ENCODE peak calls at places on chromosome 18, in ten cellular contexts. H is body of pancreas; G is BJ; P is cardiac muscle cell; M is left ventricle myocardium inferior; N is AG04450; F is suprapubic skin; K is BE2C; R is CD8-positive, alpha-beta memory T cell; Y is tibial nerve. O is an unnamed sample. For H3K27me3, the result is how much of the 10 kb centered on the place peaks cover.

GRCh38 chr18:29457316-29457715 is 1280.4 kb upstream of the CDH2 start:
- DNase-seq in H (no peak), G (no peak), P (no peak), M (no peak), N (no peak), F (no peak), K (no peak), R (no peak), Y (no peak), O (no peak)

GRCh38 chr18:76521367-76521766 is 26.3 kb upstream of the ZNF516 start:
- DNase-seq in H (no peak), G (no peak), P (no peak), M (no peak), N (no peak), F (no peak), K (no peak), R (no peak), Y (no peak), O (no peak)

GRCh38 chr18:48006415-48007175 is 76.1 kb upstream of the SMAD2 start:
- DNase-seq in H (no peak), G (no peak), P (no peak), M (no peak), N (no peak), F (no peak), K (no peak), R (no peak), Y (no peak), O (no peak)

GRCh38 chr18:80129672-80130367 is 20.8 kb downstream of the ADNP2 start:
- DNase-seq in H (no peak), G (no peak), P (no peak), M (no peak), N (no peak), F (no peak), K (no peak), R (no peak), Y (no peak), O (no peak)

GRCh38 chr18:54561864-54562263 is 29.2 kb upstream of the DYNAP start:
- DNase-seq in H (no peak), G (no peak), P (no peak), M (no peak), N (no peak), F (no peak), K (no peak), R (no peak), Y (no peak), O (no peak)

GRCh38 chr18:61606759-61607158 is 273.5 kb downstream of the CDH20 start:
- DNase-seq in H (peak), G (peak), P (peak), M (peak), N (peak), F (peak), K (no peak), R (no peak), Y (peak), O (peak)

GRCh38 chr18:48948112-48949050 is 2.4 kb downstream of the SMAD7 start:
- DNase-seq in H (peak), G (no peak), P (peak), M (no peak), N (no peak), F (no peak), K (peak), R (peak), Y (no peak), O (no peak)

GRCh38 chr18:13136056-13136688 is 82.4 kb upstream of the LDLRAD4 start:
- DNase-seq in H (no peak), G (no peak), P (no peak), M (no peak), N (no peak), F (no peak), K (no peak), R (peak), Y (no peak), O (no peak)

GRCh38 chr18:44758821-44759624 is 78.3 kb downstream of the SETBP1 start:
- DNase-seq in H (no peak), G (no peak), P (no peak), M (no peak), N (no peak), F (no peak), K (no peak), R (peak), Y (no peak), O (no peak)

GRCh38 chr18:26298107-26298506 is 71.9 kb downstream of the TAF4B start:
- DNase-seq in H (no peak), G (no peak), P (no peak), M (no peak), N (no peak), F (no peak), K (no peak), R (no peak), Y (no peak), O (no peak)

GRCh38 chr18:75211002-75211621 is 515 bp downstream of the TSHZ1 start:
- DNase-seq in H (no peak), G (no peak), P (peak), M (no peak), N (no peak), F (no peak), K (no peak), R (peak), Y (no peak), O (no peak)

GRCh38 chr18:7224198-7224597 is 6.7 kb upstream of the LRRC30 start:
- DNase-seq in H (no peak), G (no peak), P (no peak), M (no peak), N (no peak), F (no peak), K (no peak), R (no peak), Y (no peak), O (no peak)

GRCh38 chr18:80046961-80047541 is 12.8 kb downstream of the RBFA start:
- DNase-seq in H (no peak), G (no peak), P (no peak), M (no peak), N (no peak), F (no peak), K (peak), R (no peak), Y (no peak), O (no peak)

GRCh38 chr18:28890796-28891195 is 713.9 kb upstream of the CDH2 start:
- DNase-seq in H (no peak), G (no peak), P (no peak), M (no peak), N (no peak), F (no peak), K (no peak), R (no peak), Y (no peak), O (no peak)

GRCh38 chr18:9184998-9185613 is 48.5 kb downstream of the ANKRD12 start:
- DNase-seq in H (no peak), G (no peak), P (no peak), M (no peak), N (no peak), F (no peak), K (no peak), R (no peak), Y (no peak), O (no peak)

GRCh38 chr18:13316066-13316465 is 97.5 kb downstream of the LDLRAD4 start:
- DNase-seq in H (no peak), G (no peak), P (no peak), M (no peak), N (no peak), F (no peak), K (no peak), R (no peak), Y (no peak), O (no peak)

GRCh38 chr18:44651453-44651852 is 29.2 kb upstream of the SETBP1 start:
- DNase-seq in H (no peak), G (peak), P (peak), M (no peak), N (no peak), F (no peak), K (no peak), R (no peak), Y (no peak), O (no peak)

GRCh38 chr18:49630246-49630699 is 68.4 kb downstream of the LIPG start:
- DNase-seq in H (peak), G (no peak), P (peak), M (no peak), N (no peak), F (no peak), K (no peak), R (no peak), Y (no peak), O (no peak)

GRCh38 chr18:73503326-73503725 is 635.5 kb upstream of the NETO1 start:
- DNase-seq in H (no peak), G (no peak), P (no peak), M (no peak), N (no peak), F (no peak), K (no peak), R (no peak), Y (no peak), O (no peak)

GRCh38 chr18:12747530-12748315 is 44.9 kb downstream of the PSMG2 start:
- DNase-seq in H (no peak), G (no peak), P (peak), M (no peak), N (no peak), F (no peak), K (no peak), R (no peak), Y (no peak), O (no peak)

GRCh38 chr18:576924-577323 is 3.3 kb upstream of the CETN1 start:
- DNase-seq in H (no peak), G (no peak), P (no peak), M (no peak), N (no peak), F (no peak), K (no peak), R (no peak), Y (no peak), O (no peak)

GRCh38 chr18:44870631-44871502 is 190.2 kb downstream of the SETBP1 start:
- DNase-seq in H (no peak), G (no peak), P (no peak), M (no peak), N (no peak), F (no peak), K (peak), R (no peak), Y (no peak), O (no peak)

GRCh38 chr18:55585586-55586521 is 2.1 kb downstream of the TCF4 start:
- DNase-seq in H (no peak), G (no peak), P (peak), M (no peak), N (no peak), F (no peak), K (peak), R (no peak), Y (no peak), O (no peak)

GRCh38 chr18:33761363-33761762 is 183.3 kb downstream of the ASXL3 start:
- DNase-seq in H (no peak), G (no peak), P (peak), M (no peak), N (no peak), F (no peak), K (no peak), R (no peak), Y (no peak), O (no peak)

GRCh38 chr18:48841381-48842258 is 109.1 kb downstream of the SMAD7 start:
- DNase-seq in H (no peak), G (no peak), P (peak), M (peak), N (no peak), F (no peak), K (peak), R (no peak), Y (no peak), O (no peak)

GRCh38 chr18:46152808-46153617 is 48.8 kb downstream of the HAUS1 start:
- DNase-seq in H (no peak), G (no peak), P (no peak), M (no peak), N (no peak), F (peak), K (peak), R (no peak), Y (no peak), O (peak)

DNA sequence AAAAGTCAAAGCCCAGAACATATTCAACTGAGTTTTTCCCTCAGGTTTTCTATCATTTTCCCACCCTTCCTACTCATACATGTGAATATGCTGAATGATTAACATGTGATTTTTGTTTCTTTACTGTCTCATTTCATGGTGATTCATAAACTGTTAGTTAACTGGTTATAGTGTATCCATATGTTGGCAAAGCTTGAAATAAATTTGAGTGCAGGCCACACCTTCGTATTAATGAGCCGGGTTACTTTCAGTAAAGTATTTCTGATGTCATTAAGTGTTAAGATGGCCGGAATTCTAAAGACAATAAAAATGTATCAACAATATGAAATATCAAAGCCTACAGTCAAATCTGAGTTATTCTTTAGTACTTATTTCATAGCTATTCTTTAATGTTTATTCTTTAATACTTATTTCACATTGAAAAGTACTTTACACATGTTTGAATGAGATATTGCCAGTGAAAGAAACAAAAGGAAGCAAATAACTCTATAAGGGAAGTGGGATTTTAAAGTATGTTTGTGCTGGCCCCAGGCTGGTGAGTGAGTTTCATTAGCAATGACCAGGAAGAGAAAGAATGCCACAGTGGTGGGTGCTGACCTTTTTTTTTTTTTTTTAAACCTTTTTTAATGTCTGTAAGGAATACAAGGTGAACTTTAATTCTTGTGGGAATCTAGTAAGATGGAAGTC is 178.6 kb downstream of the NEDD4L start:
- DNase-seq in H (no peak), G (no peak), P (no peak), M (no peak), N (no peak), F (no peak), K (no peak), R (no peak), Y (no peak), O (no peak)
- H3K4me3 ChIP-seq in H (no peak), G (no peak), P (no peak), M (no peak), N (no peak), F (peak), K (no peak), R (no peak), Y (no peak), O (peak)

DNA sequence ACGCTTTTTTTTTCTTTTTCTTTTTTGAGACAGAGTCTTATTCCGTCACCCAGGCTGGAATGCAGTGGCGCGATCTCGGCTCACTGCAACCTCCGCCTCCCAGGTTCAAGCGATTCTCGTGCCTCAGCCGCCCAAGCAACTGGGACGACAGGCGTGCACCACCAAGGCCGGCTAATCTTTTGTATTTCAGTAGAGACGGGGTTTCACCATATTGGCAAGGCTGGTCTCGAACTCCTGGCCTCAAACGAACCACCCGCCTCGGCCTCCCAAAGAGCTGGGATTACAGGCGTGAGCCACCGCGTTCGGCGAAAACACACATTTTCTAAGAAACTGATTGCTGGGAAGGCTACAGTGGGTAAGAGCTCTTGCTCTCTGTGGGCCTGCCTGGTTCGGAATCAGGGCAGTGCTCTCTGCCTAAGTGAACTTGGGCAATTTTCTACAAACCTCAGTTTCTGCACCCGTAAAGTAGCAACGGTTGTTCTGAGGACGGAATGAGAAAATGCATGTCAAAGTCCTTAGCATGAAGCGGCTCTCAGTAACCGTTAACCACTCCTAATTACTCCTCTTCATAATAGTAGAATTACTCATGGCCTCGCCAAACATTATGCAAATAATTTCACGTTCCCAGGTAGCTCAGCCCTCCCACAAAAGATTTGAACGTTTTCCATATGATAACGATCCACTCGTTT is 1.0 kb upstream of the PMAIP1 start:
- DNase-seq in H (no peak), G (no peak), P (no peak), M (no peak), N (no peak), F (no peak), K (no peak), R (no peak), Y (no peak), O (no peak)
- H3K27me3 ChIP-seq in H (under half), G (under half), P (half or more), M (half or more), N (under half), F (under half), K (under half), R (under half), Y (under half), O (under half)

GRCh38 chr18:10926565-10927194 is 222.7 kb downstream of the PIEZO2 start:
- DNase-seq in H (no peak), G (no peak), P (peak), M (no peak), N (no peak), F (no peak), K (no peak), R (no peak), Y (no peak), O (no peak)
- H3K4me3 ChIP-seq in H (no peak), G (no peak), P (no peak), M (peak), N (peak), F (peak), K (no peak), R (no peak), Y (peak), O (no peak)

GRCh38 chr18:11700876-11701275 is 11.8 kb downstream of the GNAL start:
- DNase-seq in H (no peak), G (no peak), P (no peak), M (no peak), N (no peak), F (no peak), K (no peak), R (no peak), Y (no peak), O (no peak)

GRCh38 chr18:11695736-11696135 is 6.7 kb downstream of the GNAL start:
- DNase-seq in H (no peak), G (no peak), P (no peak), M (no peak), N (no peak), F (no peak), K (no peak), R (no peak), Y (no peak), O (no peak)

DNA sequence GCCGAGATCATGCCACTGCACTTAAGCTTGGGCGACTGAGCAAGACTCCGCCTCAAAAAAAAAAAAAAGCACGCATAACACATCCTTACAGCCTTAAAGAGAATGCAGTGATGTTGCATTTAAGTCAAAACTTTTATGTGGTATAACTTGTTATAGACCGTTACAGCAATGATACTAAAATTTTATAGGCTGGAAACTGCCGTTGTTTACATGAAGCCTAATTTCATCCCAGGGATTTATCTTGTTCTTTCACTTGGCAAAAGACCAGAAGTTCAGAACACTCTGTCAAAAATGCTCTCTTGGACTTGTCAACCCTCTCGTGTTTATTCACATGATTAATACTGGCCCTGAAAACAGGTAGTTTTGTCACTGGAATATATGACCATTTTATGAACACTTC is 7.4 kb downstream of the GNAL start:
- DNase-seq in H (no peak), G (no peak), P (no peak), M (no peak), N (no peak), F (no peak), K (no peak), R (no peak), Y (no peak), O (no peak)
- H3K27me3 ChIP-seq in H (under half), G (under half), P (under half), M (under half), N (under half), F (under half), K (under half), R (under half), Y (under half), O (under half)

GRCh38 chr18:68713791-68714190 is 1.1 kb downstream of the TMX3 start:
- DNase-seq in H (no peak), G (no peak), P (peak), M (no peak), N (no peak), F (no peak), K (no peak), R (no peak), Y (no peak), O (no peak)

GRCh38 chr18:68714707-68715496 is at the start of gene TMX3:
- DNase-seq in H (peak), G (peak), P (peak), M (peak), N (peak), F (peak), K (peak), R (peak), Y (peak), O (peak)

GRCh38 chr18:68713131-68713530 is 1.8 kb downstream of the TMX3 start:
- DNase-seq in H (no peak), G (no peak), P (no peak), M (no peak), N (no peak), F (no peak), K (no peak), R (no peak), Y (no peak), O (no peak)

GRCh38 chr18:68714356-68714706 is 577 bp downstream of the TMX3 start:
- DNase-seq in H (no peak), G (no peak), P (no peak), M (no peak), N (no peak), F (no peak), K (no peak), R (no peak), Y (no peak), O (no peak)
- H3K4me3 ChIP-seq in H (peak), G (peak), P (peak), M (peak), N (peak), F (peak), K (peak), R (peak), Y (peak), O (peak)

DNA sequence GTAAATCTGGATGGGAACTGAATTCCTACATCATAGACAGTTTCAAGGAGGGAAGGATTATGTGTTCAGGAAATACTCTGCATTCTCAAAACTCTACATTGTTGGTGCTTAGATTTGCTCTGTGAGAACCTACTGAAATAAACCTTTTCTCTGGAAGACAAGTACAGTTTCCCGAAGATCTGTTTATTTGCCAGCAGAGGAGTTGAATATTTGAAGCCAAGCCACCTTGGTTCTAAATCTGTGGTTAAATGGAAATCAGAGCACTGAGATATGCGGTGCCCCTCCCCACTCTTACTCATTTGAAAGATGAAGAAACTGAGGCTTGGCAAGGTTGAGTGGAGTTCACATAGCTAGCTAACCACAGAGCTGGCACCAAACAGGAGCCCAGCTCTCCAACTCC is 146.3 kb upstream of the CTAGE1 start:
- DNase-seq in H (no peak), G (no peak), P (peak), M (no peak), N (no peak), F (no peak), K (no peak), R (no peak), Y (no peak), O (no peak)
- H3K27me3 ChIP-seq in H (under half), G (under half), P (under half), M (under half), N (under half), F (half or more), K (under half), R (under half), Y (under half), O (under half)

GRCh38 chr18:10463741-10464140 is 9.3 kb downstream of the APCDD1 start:
- DNase-seq in H (no peak), G (no peak), P (no peak), M (no peak), N (no peak), F (no peak), K (no peak), R (no peak), Y (no peak), O (no peak)
- H3K4me3 ChIP-seq in H (no peak), G (no peak), P (no peak), M (no peak), N (no peak), F (no peak), K (no peak), R (no peak), Y (no peak), O (no peak)